ENCODE peak calls at places on chromosomes 13 and 19, in four cellular contexts. N is activated CD4-positive, alpha-beta memory T cell treated with anti-CD3 and anti-CD28 coated beads, Interleukin-2, amount 10 ng/mL, durations not matched to agents 7 days and 5 days; H is AG09319; K is occipital lobe. Q is an unnamed sample.
A peak's percentile ranks its signal among the peaks of the same experiment; 100 is the strongest.

GRCh38 chr13:30394798-30395191 is 27.5 kb upstream of the UBE2L5 start:
- DNase-seq in H (no peak), K (no peak), N (no peak), Q (no peak)

GRCh38 chr13:95624020-95624419 is 20.5 kb downstream of the DZIP1 start:
- DNase-seq in N (no peak), H (no peak), K (no peak), Q (peak; percentile 41)

GRCh38 chr19:48329167-48329891 is 4.0 kb downstream of the EMP3 start:
- DNase-seq in K (no peak), N (peak; percentile 60), H (no peak), Q (peak; percentile 68)

GRCh38 chr13:80132741-80133601 is 208.0 kb downstream of the SPRY2 start:
- DNase-seq in N (no peak), K (peak; percentile 83), H (no peak), Q (no peak)

GRCh38 chr13:51797664-51798488 is 6.1 kb downstream of the DHRS12 start:
- DNase-seq in H (no peak), K (no peak), N (peak; percentile 68), Q (peak; percentile 77)

GRCh38 chr19:4456566-4456842 is 1.1 kb downstream of the UBXN6 start:
- DNase-seq in N (no peak), H (no peak), K (peak; percentile 33), Q (no peak)

GRCh38 chr19:55300821-55301458 is 17.1 kb downstream of the BRSK1 start:
- DNase-seq in N (no peak), K (peak; percentile 57), H (no peak), Q (no peak)

GRCh38 chr13:59120297-59120843 is 1043.4 kb downstream of the DIAPH3 start:
- DNase-seq in K (no peak), N (no peak), H (no peak), Q (no peak)

GRCh38 chr19:10284641-10285278 is 2.0 kb upstream of the ICAM4 start:
- DNase-seq in H (no peak), N (no peak), K (no peak), Q (no peak)

GRCh38 chr19:6241680-6242079 is 38.1 kb downstream of the MLLT1 start:
- DNase-seq in H (no peak), K (peak; percentile 80), N (no peak), Q (no peak)

GRCh38 chr19:33245948-33246728 is 20.5 kb upstream of the SLC7A10 start:
- DNase-seq in H (no peak), K (no peak), N (no peak), Q (no peak)

GRCh38 chr13:113051641-113052040 is 54.0 kb upstream of the F7 start:
- DNase-seq in K (no peak), H (no peak), N (no peak), Q (no peak)

GRCh38 chr13:33153421-33154381 is 131.9 kb downstream of the STARD13 start:
- DNase-seq in N (no peak), H (no peak), K (no peak), Q (no peak)

GRCh38 chr13:57527114-57527770 is 104.3 kb upstream of the PCDH17 start:
- DNase-seq in N (no peak), H (no peak), K (no peak), Q (no peak)

GRCh38 chr19:43820098-43820860 is 6.8 kb upstream of the ZNF283 start:
- DNase-seq in H (no peak), N (no peak), K (peak; percentile 43), Q (no peak)

GRCh38 chr19:46147166-46147740 is 785 bp upstream of the IGFL2 start:
- DNase-seq in H (no peak), N (no peak), K (no peak), Q (no peak)

GRCh38 chr13:113935523-113935922 is 38.4 kb downstream of the C13orf46 start:
- DNase-seq in K (no peak), H (no peak), N (no peak), Q (no peak)

GRCh38 chr19:43774103-43774939 is 6.5 kb downstream of the KCNN4 start:
- DNase-seq in N (no peak), H (no peak), K (peak; percentile 51), Q (no peak)

GRCh38 chr13:105465745-105466144 is 1069.7 kb downstream of the EFNB2 start:
- DNase-seq in H (no peak), K (no peak), N (no peak), Q (no peak)

GRCh38 chr19:2455481-2456300 is 1.1 kb downstream of the LMNB2 start:
- DNase-seq in K (no peak), H (no peak), N (peak; percentile 58), Q (peak; percentile 62)

GRCh38 chr19:41264581-41265375 is 606 bp downstream of the HNRNPUL1 start:
- DNase-seq in H (no peak), K (peak; percentile 18), N (peak; percentile 59), Q (peak; percentile 55)

GRCh38 chr19:12733369-12733896 is 1.1 kb downstream of the TRIR start:
- DNase-seq in N (peak; percentile 68), H (no peak), K (no peak), Q (peak; percentile 74)

GRCh38 chr19:34667349-34668076 is 9.4 kb downstream of the SCGB2B2 start:
- DNase-seq in H (no peak), N (no peak), K (no peak), Q (no peak)

GRCh38 chr19:5052515-5052914 is 83.6 kb downstream of the KDM4B start:
- DNase-seq in H (no peak), N (no peak), K (no peak), Q (no peak)

GRCh38 chr13:102394158-102395053 is 7.4 kb downstream of the FGF14 start:
- DNase-seq in N (peak; percentile 96), H (peak; percentile 63), K (peak; percentile 71), Q (peak; percentile 97)

GRCh38 chr19:934865-935422 is 9.1 kb downstream of the ARID3A start:
- DNase-seq in H (no peak), K (no peak), N (no peak), Q (no peak)

GRCh38 chr13:34914416-34914815 is 27.7 kb upstream of the NBEA start:
- DNase-seq in H (no peak), N (no peak), K (no peak), Q (no peak)

GRCh38 chr13:37870895-37871550 is 1.5 kb upstream of the TRPC4 start:
- DNase-seq in H (peak; percentile 14), K (no peak), N (no peak), Q (no peak)

Q was measured in activated CD8-positive, alpha-beta T cell treated with anti-CD3 and anti-CD28 coated beads, Interleukin-2, amount 10 ng/mL, durations not matched to agents 7 days and 5 days.